ENCODE peak calls at places on chromosome 3, in four cellular contexts. One of them, this sample, is unnamed.

GRCh38 chr3:141421639-141422319 is 53.5 kb downstream of the ZBTB38 start:
- DNase-seq in cardiac fibroblast: peak
- DNase-seq in body of pancreas: no peak
- DNase-seq in NB4: no peak
- DNase-seq in this sample: no peak

GRCh38 chr3:40720863-40721262 is 196.1 kb downstream of the ZNF621 start:
- DNase-seq in NB4: no peak
- DNase-seq in cardiac fibroblast: no peak
- DNase-seq in body of pancreas: no peak
- DNase-seq in this sample: no peak

GRCh38 chr3:55468251-55468650 is 18.9 kb downstream of the WNT5A start:
- DNase-seq in body of pancreas: no peak
- DNase-seq in cardiac fibroblast: no peak
- DNase-seq in NB4: no peak
- DNase-seq in this sample: no peak

GRCh38 chr3:13878711-13879101 is 1.2 kb downstream of the WNT7A start:
- DNase-seq in cardiac fibroblast: no peak
- DNase-seq in body of pancreas: no peak
- DNase-seq in NB4: no peak
- DNase-seq in this sample: no peak

GRCh38 chr3:58724376-58724775 is 57.8 kb upstream of the FAM3D start:
- DNase-seq in body of pancreas: no peak
- DNase-seq in cardiac fibroblast: no peak
- DNase-seq in NB4: no peak
- DNase-seq in this sample: no peak

GRCh38 chr3:3665546-3665945 is 133.7 kb upstream of the LRRN1 start:
- DNase-seq in body of pancreas: no peak
- DNase-seq in cardiac fibroblast: no peak
- DNase-seq in NB4: no peak
- DNase-seq in this sample: no peak

GRCh38 chr3:126116526-126116925 is 32.6 kb upstream of the SLC41A3 start:
- DNase-seq in cardiac fibroblast: no peak
- DNase-seq in NB4: no peak
- DNase-seq in body of pancreas: no peak
- DNase-seq in this sample: no peak

GRCh38 chr3:77381426-77381825 is 341.5 kb downstream of the ROBO2 start:
- DNase-seq in body of pancreas: no peak
- DNase-seq in cardiac fibroblast: no peak
- DNase-seq in NB4: no peak
- DNase-seq in this sample: no peak

GRCh38 chr3:72347819-72348319 is 500.4 kb downstream of the SHQ1 start:
- DNase-seq in body of pancreas: no peak
- DNase-seq in NB4: peak
- DNase-seq in cardiac fibroblast: peak
- DNase-seq in this sample: no peak

GRCh38 chr3:75001330-75001729 is 386.9 kb upstream of the CNTN3 start:
- DNase-seq in cardiac fibroblast: peak
- DNase-seq in NB4: peak
- DNase-seq in body of pancreas: no peak
- DNase-seq in this sample: no peak

GRCh38 chr3:11820540-11821041 is 26.1 kb downstream of the TAMM41 start:
- DNase-seq in cardiac fibroblast: no peak
- DNase-seq in NB4: no peak
- DNase-seq in body of pancreas: no peak
- DNase-seq in this sample: no peak

GRCh38 chr3:183317886-183318845 is 65.1 kb downstream of the B3GNT5 start:
- DNase-seq in body of pancreas: no peak
- DNase-seq in NB4: no peak
- DNase-seq in cardiac fibroblast: no peak
- DNase-seq in this sample: no peak

GRCh38 chr3:123327956-123328850 is 120.7 kb downstream of the ADCY5 start:
- DNase-seq in NB4: no peak
- DNase-seq in cardiac fibroblast: no peak
- DNase-seq in body of pancreas: no peak
- DNase-seq in this sample: no peak

GRCh38 chr3:7875858-7876442 is 625.7 kb upstream of the LMCD1 start:
- DNase-seq in cardiac fibroblast: peak
- DNase-seq in body of pancreas: no peak
- DNase-seq in NB4: no peak
- DNase-seq in this sample: no peak

GRCh38 chr3:130671545-130671944 is 75.1 kb downstream of the PIK3R4 start:
- DNase-seq in cardiac fibroblast: no peak
- DNase-seq in body of pancreas: no peak
- DNase-seq in NB4: no peak
- DNase-seq in this sample: no peak

GRCh38 chr3:127408684-127409420 is 121.0 kb upstream of the PRR20G start:
- DNase-seq in body of pancreas: no peak
- DNase-seq in cardiac fibroblast: no peak
- DNase-seq in NB4: peak
- DNase-seq in this sample: no peak

GRCh38 chr3:12273045-12273695 is 15.7 kb upstream of the PPARG start:
- DNase-seq in cardiac fibroblast: no peak
- DNase-seq in NB4: no peak
- DNase-seq in body of pancreas: no peak
- DNase-seq in this sample: no peak

GRCh38 chr3:141275973-141276372 is 44.3 kb downstream of the PXYLP1 start:
- DNase-seq in body of pancreas: no peak
- DNase-seq in cardiac fibroblast: peak
- DNase-seq in NB4: peak
- DNase-seq in this sample: no peak

GRCh38 chr3:133649486-133650068 is 12.2 kb downstream of the TOPBP1 start:
- DNase-seq in NB4: no peak
- DNase-seq in body of pancreas: no peak
- DNase-seq in cardiac fibroblast: no peak
- DNase-seq in this sample: no peak

GRCh38 chr3:94185753-94186152 is 122.9 kb downstream of the NSUN3 start:
- DNase-seq in NB4: no peak
- DNase-seq in cardiac fibroblast: no peak
- DNase-seq in body of pancreas: no peak
- DNase-seq in this sample: no peak

GRCh38 chr3:150447631-150448465 is 39.8 kb downstream of the TSC22D2 start:
- DNase-seq in cardiac fibroblast: no peak
- DNase-seq in NB4: no peak
- DNase-seq in body of pancreas: no peak
- DNase-seq in this sample: no peak

GRCh38 chr3:60064210-60065178 is 1014.7 kb upstream of the CFAP20DC start:
- DNase-seq in NB4: no peak
- DNase-seq in cardiac fibroblast: peak
- DNase-seq in body of pancreas: no peak
- DNase-seq in this sample: no peak

GRCh38 chr3:193573403-193573802 is 18.7 kb upstream of the ATP13A4 start:
- DNase-seq in cardiac fibroblast: no peak
- DNase-seq in NB4: no peak
- DNase-seq in body of pancreas: no peak
- DNase-seq in this sample: no peak

GRCh38 chr3:184761120-184761841 is 49.4 kb upstream of the MAGEF1 start:
- DNase-seq in body of pancreas: peak
- DNase-seq in cardiac fibroblast: peak
- DNase-seq in NB4: no peak
- DNase-seq in this sample: no peak

GRCh38 chr3:191076903-191077552 is 122.0 kb upstream of the OSTN start:
- DNase-seq in cardiac fibroblast: no peak
- DNase-seq in body of pancreas: no peak
- DNase-seq in NB4: no peak
- DNase-seq in this sample: no peak
- H3K4me3 ChIP-seq in cardiac fibroblast: no peak
- H3K4me3 ChIP-seq in body of pancreas: no peak
- H3K4me3 ChIP-seq in NB4: no peak
- H3K4me3 ChIP-seq in this sample: no peak

GRCh38 chr3:134974621-134975020 is 179.6 kb downstream of the EPHB1 start:
- DNase-seq in body of pancreas: no peak
- DNase-seq in cardiac fibroblast: no peak
- DNase-seq in NB4: no peak
- DNase-seq in this sample: no peak
- H3K4me3 ChIP-seq in body of pancreas: no peak
- H3K4me3 ChIP-seq in cardiac fibroblast: no peak
- H3K4me3 ChIP-seq in NB4: no peak
- H3K4me3 ChIP-seq in this sample: no peak

GRCh38 chr3:43013743-43014155 is 34.6 kb downstream of the GASK1A start:
- DNase-seq in body of pancreas: no peak
- DNase-seq in cardiac fibroblast: no peak
- DNase-seq in NB4: no peak
- DNase-seq in this sample: peak
- H3K4me3 ChIP-seq in body of pancreas: no peak
- H3K4me3 ChIP-seq in cardiac fibroblast: no peak
- H3K4me3 ChIP-seq in NB4: no peak
- H3K4me3 ChIP-seq in this sample: no peak

GRCh38 chr3:181691951-181692849 is 19.5 kb upstream of the SOX2 start:
- DNase-seq in body of pancreas: no peak
- DNase-seq in NB4: no peak
- DNase-seq in cardiac fibroblast: no peak
- DNase-seq in this sample: no peak
- H3K4me3 ChIP-seq in body of pancreas: no peak
- H3K4me3 ChIP-seq in NB4: no peak
- H3K4me3 ChIP-seq in cardiac fibroblast: no peak
- H3K4me3 ChIP-seq in this sample: no peak

DNA sequence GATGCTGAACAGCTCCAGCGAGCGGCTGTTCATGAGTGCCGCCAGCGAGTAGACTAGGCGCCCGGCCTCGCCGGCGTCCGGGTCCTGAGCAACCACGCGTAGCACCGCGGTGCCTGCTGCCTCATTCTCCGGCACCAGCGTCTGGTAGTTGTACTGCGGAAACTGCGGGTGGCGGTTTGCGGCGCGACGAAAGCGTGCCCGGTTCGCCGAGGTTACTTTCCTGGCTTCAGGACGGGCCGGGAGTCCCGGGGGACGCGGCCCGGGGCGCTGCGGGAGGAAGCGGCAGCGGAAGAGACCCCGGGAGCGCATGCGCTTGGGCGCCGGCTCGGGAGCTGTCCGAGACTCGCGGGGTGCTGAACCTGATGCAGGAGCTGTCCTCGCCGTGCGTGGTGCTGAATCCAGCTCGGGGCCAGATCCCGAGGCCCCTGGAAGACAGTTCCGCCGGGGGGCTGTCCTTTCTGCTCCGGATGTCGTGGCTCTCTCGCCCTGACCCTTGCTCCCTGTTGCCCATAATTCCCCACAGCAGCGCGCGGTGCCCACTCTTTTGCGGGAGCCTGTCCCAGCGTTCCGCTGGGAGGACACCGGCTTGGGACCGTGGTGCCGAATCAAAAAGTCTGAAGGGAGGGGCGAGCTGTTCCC is 1.1 kb downstream of the CELSR3 start:
- DNase-seq in cardiac fibroblast: peak
- DNase-seq in NB4: peak
- DNase-seq in body of pancreas: peak
- DNase-seq in this sample: peak
- H3K4me3 ChIP-seq in cardiac fibroblast: peak
- H3K4me3 ChIP-seq in NB4: peak
- H3K4me3 ChIP-seq in body of pancreas: no peak
- H3K4me3 ChIP-seq in this sample: no peak

GRCh38 chr3:56860948-56861347 is 59.2 kb upstream of the ARHGEF3 start:
- DNase-seq in body of pancreas: no peak
- DNase-seq in NB4: no peak
- DNase-seq in cardiac fibroblast: no peak
- DNase-seq in this sample: no peak
- H3K4me3 ChIP-seq in body of pancreas: no peak
- H3K4me3 ChIP-seq in NB4: no peak
- H3K4me3 ChIP-seq in cardiac fibroblast: no peak
- H3K4me3 ChIP-seq in this sample: no peak

GRCh38 chr3:160660899-160661298 is 16.1 kb upstream of the ARL14 start:
- DNase-seq in body of pancreas: no peak
- DNase-seq in cardiac fibroblast: no peak
- DNase-seq in NB4: no peak
- DNase-seq in this sample: no peak
- H3K4me3 ChIP-seq in body of pancreas: no peak
- H3K4me3 ChIP-seq in cardiac fibroblast: no peak
- H3K4me3 ChIP-seq in NB4: no peak
- H3K4me3 ChIP-seq in this sample: no peak

DNA sequence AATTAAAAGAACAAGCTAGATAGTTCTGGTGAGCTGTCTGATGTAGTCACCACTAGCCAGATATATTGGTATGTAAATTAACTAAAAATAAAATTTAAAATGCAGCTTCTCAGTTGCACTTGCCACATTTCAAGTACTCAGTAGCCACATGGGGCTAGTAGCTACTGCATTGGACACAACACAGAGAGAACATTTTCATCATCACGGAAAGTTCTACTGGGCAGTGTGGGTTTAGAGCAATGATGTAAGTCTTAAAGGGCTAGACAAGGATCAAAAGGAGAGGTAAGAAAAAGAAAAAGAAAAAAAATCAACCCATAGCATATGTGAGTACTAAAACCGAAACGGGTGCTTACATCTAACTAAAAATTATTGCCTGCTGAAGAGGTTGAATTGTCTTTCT is 282.4 kb upstream of the LRRFIP2 start:
- DNase-seq in NB4: no peak
- DNase-seq in cardiac fibroblast: no peak
- DNase-seq in body of pancreas: no peak
- DNase-seq in this sample: no peak
- H3K4me3 ChIP-seq in NB4: no peak
- H3K4me3 ChIP-seq in cardiac fibroblast: no peak
- H3K4me3 ChIP-seq in body of pancreas: no peak
- H3K4me3 ChIP-seq in this sample: no peak